ENCODE peak calls at places on chromosomes 1 and 21, in five cellular contexts. One of them, this sample, is unnamed.
A peak's percentile ranks its signal among the peaks of the same experiment; 100 is the strongest.

GRCh38 chr21:16086121-16086520 is 356.3 kb downstream of the USP25 start:
- DNase-seq in epithelial cell of esophagus: no peak
- DNase-seq in small intestine: no peak
- DNase-seq in iris pigment epithelial cell: peak; percentile 40
- DNase-seq in EL: no peak
- DNase-seq in this sample: no peak

GRCh38 chr1:59261537-59261936 is 35.4 kb upstream of the FGGY start:
- DNase-seq in epithelial cell of esophagus: no peak
- DNase-seq in small intestine: no peak
- DNase-seq in iris pigment epithelial cell: no peak
- DNase-seq in EL: no peak
- DNase-seq in this sample: no peak

GRCh38 chr1:229832695-229833094 is 206.6 kb downstream of the URB2 start:
- DNase-seq in epithelial cell of esophagus: no peak
- DNase-seq in small intestine: peak; percentile 55
- DNase-seq in iris pigment epithelial cell: no peak
- DNase-seq in EL: no peak
- DNase-seq in this sample: peak; percentile 40

GRCh38 chr1:63868220-63868897 is 94.5 kb downstream of the ROR1 start:
- DNase-seq in epithelial cell of esophagus: peak; percentile 95
- DNase-seq in small intestine: peak; percentile 51
- DNase-seq in iris pigment epithelial cell: no peak
- DNase-seq in EL: peak; percentile 47
- DNase-seq in this sample: peak; percentile 28

GRCh38 chr1:240171907-240172306 is 80.2 kb downstream of the FMN2 start:
- DNase-seq in epithelial cell of esophagus: no peak
- DNase-seq in small intestine: no peak
- DNase-seq in iris pigment epithelial cell: no peak
- DNase-seq in EL: no peak
- DNase-seq in this sample: no peak

GRCh38 chr1:66357478-66358197 is 176.3 kb upstream of the SGIP1 start:
- DNase-seq in epithelial cell of esophagus: no peak
- DNase-seq in small intestine: no peak
- DNase-seq in iris pigment epithelial cell: no peak
- DNase-seq in EL: no peak
- DNase-seq in this sample: no peak

GRCh38 chr1:210321131-210321530 is 7.6 kb upstream of the HHAT start:
- DNase-seq in epithelial cell of esophagus: peak; percentile 73
- DNase-seq in small intestine: no peak
- DNase-seq in iris pigment epithelial cell: no peak
- DNase-seq in EL: no peak
- DNase-seq in this sample: no peak

GRCh38 chr1:24216730-24217129 is 29.6 kb upstream of the IFNLR1 start:
- DNase-seq in epithelial cell of esophagus: no peak
- DNase-seq in small intestine: no peak
- DNase-seq in iris pigment epithelial cell: no peak
- DNase-seq in EL: no peak
- DNase-seq in this sample: no peak

GRCh38 chr21:37462087-37462861 is 95.7 kb downstream of the DYRK1A start:
- DNase-seq in epithelial cell of esophagus: no peak
- DNase-seq in small intestine: no peak
- DNase-seq in iris pigment epithelial cell: no peak
- DNase-seq in EL: no peak
- DNase-seq in this sample: no peak

GRCh38 chr1:234545512-234546386 is 64.2 kb downstream of the IRF2BP2 start:
- DNase-seq in epithelial cell of esophagus: no peak
- DNase-seq in small intestine: peak; percentile 60
- DNase-seq in iris pigment epithelial cell: no peak
- DNase-seq in EL: no peak
- DNase-seq in this sample: no peak

GRCh38 chr1:167881069-167881468 is 32.9 kb downstream of the ADCY10 start:
- DNase-seq in epithelial cell of esophagus: peak; percentile 47
- DNase-seq in small intestine: no peak
- DNase-seq in iris pigment epithelial cell: peak; percentile 62
- DNase-seq in EL: peak; percentile 18
- DNase-seq in this sample: no peak

GRCh38 chr1:218930879-218931278 is 242.8 kb upstream of the LYPLAL1 start:
- DNase-seq in epithelial cell of esophagus: peak; percentile 3
- DNase-seq in small intestine: no peak
- DNase-seq in iris pigment epithelial cell: peak; percentile 83
- DNase-seq in EL: peak; percentile 54
- DNase-seq in this sample: no peak

GRCh38 chr1:67060811-67061218 is 6.9 kb upstream of the SLC35D1 start:
- DNase-seq in epithelial cell of esophagus: peak; percentile 96
- DNase-seq in small intestine: no peak
- DNase-seq in iris pigment epithelial cell: peak; percentile 99
- DNase-seq in EL: peak; percentile 98
- DNase-seq in this sample: peak; percentile 36

This sample was measured in HT-29.